ENCODE peak calls at places on chromosome 10, in six cellular contexts. One of them, this sample, is unnamed. For H3K4me1, the result is how much of the 10 kb centered on the place peaks cover.

GRCh38 chr10:25112016-25112415 is 62.8 kb upstream of the GPR158 start:
- DNase-seq in IMR-90: no peak
- DNase-seq in SK-N-SH: no peak
- DNase-seq in HepG2: no peak
- DNase-seq in K562: no peak
- DNase-seq in GM12878: no peak
- DNase-seq in this sample: no peak

GRCh38 chr10:58952747-58953466 is 223.5 kb upstream of the PHYHIPL start:
- DNase-seq in IMR-90: peak
- DNase-seq in SK-N-SH: peak
- DNase-seq in HepG2: peak
- DNase-seq in K562: peak
- DNase-seq in GM12878: peak
- DNase-seq in this sample: peak

GRCh38 chr10:100528123-100528884 is 1.4 kb downstream of the NDUFB8 start:
- DNase-seq in IMR-90: no peak
- DNase-seq in SK-N-SH: no peak
- DNase-seq in HepG2: no peak
- DNase-seq in K562: no peak
- DNase-seq in GM12878: no peak
- DNase-seq in this sample: no peak

GRCh38 chr10:77601488-77601887 is 36.1 kb downstream of the KCNMA1 start:
- DNase-seq in IMR-90: peak
- DNase-seq in SK-N-SH: no peak
- DNase-seq in HepG2: no peak
- DNase-seq in K562: no peak
- DNase-seq in GM12878: no peak
- DNase-seq in this sample: no peak

GRCh38 chr10:111835562-111835961 is 348.0 kb downstream of the GPAM start:
- DNase-seq in IMR-90: no peak
- DNase-seq in SK-N-SH: no peak
- DNase-seq in HepG2: no peak
- DNase-seq in K562: no peak
- DNase-seq in GM12878: no peak
- DNase-seq in this sample: no peak

GRCh38 chr10:111944331-111944730 is 239.2 kb downstream of the GPAM start:
- DNase-seq in IMR-90: no peak
- DNase-seq in SK-N-SH: no peak
- DNase-seq in HepG2: peak
- DNase-seq in K562: no peak
- DNase-seq in GM12878: no peak
- DNase-seq in this sample: no peak

GRCh38 chr10:5557799-5558771 is 33.3 kb downstream of the CALML3 start:
- DNase-seq in IMR-90: no peak
- DNase-seq in SK-N-SH: no peak
- DNase-seq in HepG2: no peak
- DNase-seq in K562: no peak
- DNase-seq in GM12878: no peak
- DNase-seq in this sample: no peak

GRCh38 chr10:26946103-26946907 is 85.5 kb upstream of the ABI1 start:
- DNase-seq in IMR-90: no peak
- DNase-seq in SK-N-SH: no peak
- DNase-seq in HepG2: no peak
- DNase-seq in K562: no peak
- DNase-seq in GM12878: no peak
- DNase-seq in this sample: no peak

GRCh38 chr10:75977146-75977545 is 545.7 kb downstream of the LRMDA start:
- DNase-seq in IMR-90: no peak
- DNase-seq in SK-N-SH: no peak
- DNase-seq in HepG2: no peak
- DNase-seq in K562: no peak
- DNase-seq in GM12878: no peak
- DNase-seq in this sample: no peak

GRCh38 chr10:74150151-74151056 is at the start of gene AP3M1:
- DNase-seq in IMR-90: no peak
- DNase-seq in SK-N-SH: peak
- DNase-seq in HepG2: no peak
- DNase-seq in K562: peak
- DNase-seq in GM12878: peak
- DNase-seq in this sample: no peak

DNA sequence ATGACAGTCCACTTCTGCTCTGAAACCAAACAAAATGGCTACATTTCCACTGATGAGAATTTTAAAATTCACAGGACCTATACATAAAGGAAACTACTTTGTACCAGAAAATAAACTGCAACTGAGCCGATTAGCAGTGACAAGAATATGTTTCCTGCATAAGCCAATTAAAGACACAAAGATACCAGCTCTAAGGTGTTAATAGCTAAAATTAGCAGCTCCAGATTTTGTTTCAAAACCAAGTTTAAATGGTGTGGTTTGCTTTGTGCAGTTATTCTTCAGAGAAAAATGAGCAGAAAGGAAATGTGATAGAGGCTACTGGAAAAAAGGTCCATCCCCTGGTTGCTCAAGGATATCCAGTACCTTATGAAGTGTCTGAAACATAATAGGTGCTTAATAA is 123.2 kb downstream of the ANK3 start:
- DNase-seq in IMR-90: no peak
- DNase-seq in SK-N-SH: no peak
- DNase-seq in HepG2: no peak
- DNase-seq in K562: no peak
- DNase-seq in GM12878: no peak
- DNase-seq in this sample: no peak
- H3K4me1 ChIP-seq in IMR-90: under half
- H3K4me1 ChIP-seq in SK-N-SH: under half
- H3K4me1 ChIP-seq in HepG2: under half
- H3K4me1 ChIP-seq in K562: under half
- H3K4me1 ChIP-seq in GM12878: under half
- H3K4me1 ChIP-seq in this sample: under half

GRCh38 chr10:404341-404740 is 269.1 kb downstream of the ZMYND11 start:
- DNase-seq in IMR-90: peak
- DNase-seq in SK-N-SH: no peak
- DNase-seq in HepG2: no peak
- DNase-seq in K562: no peak
- DNase-seq in GM12878: no peak
- DNase-seq in this sample: no peak

GRCh38 chr10:408223-408622 is 273.0 kb downstream of the ZMYND11 start:
- DNase-seq in IMR-90: no peak
- DNase-seq in SK-N-SH: no peak
- DNase-seq in HepG2: no peak
- DNase-seq in K562: no peak
- DNase-seq in GM12878: no peak
- DNase-seq in this sample: no peak

GRCh38 chr10:406976-407375 is 271.7 kb downstream of the ZMYND11 start:
- DNase-seq in IMR-90: no peak
- DNase-seq in SK-N-SH: no peak
- DNase-seq in HepG2: no peak
- DNase-seq in K562: no peak
- DNase-seq in GM12878: no peak
- DNase-seq in this sample: no peak

GRCh38 chr10:404991-405390 is 269.7 kb downstream of the ZMYND11 start:
- DNase-seq in IMR-90: peak
- DNase-seq in SK-N-SH: no peak
- DNase-seq in HepG2: no peak
- DNase-seq in K562: no peak
- DNase-seq in GM12878: no peak
- DNase-seq in this sample: no peak

GRCh38 chr10:405648-406047 is 270.4 kb downstream of the ZMYND11 start:
- DNase-seq in IMR-90: no peak
- DNase-seq in SK-N-SH: no peak
- DNase-seq in HepG2: no peak
- DNase-seq in K562: no peak
- DNase-seq in GM12878: no peak
- DNase-seq in this sample: no peak
- TF ChIP-seq SMC3 in IMR-90: no peak
- TF ChIP-seq SMC3 in SK-N-SH: no peak
- TF ChIP-seq SMC3 in HepG2: no peak
- TF ChIP-seq SMC3 in K562: no peak
- TF ChIP-seq SMC3 in GM12878: no peak
- TF ChIP-seq SMC3 in this sample: no peak

GRCh38 chr10:28668363-28669226 is 8.7 kb upstream of the BAMBI start:
- DNase-seq in IMR-90: no peak
- DNase-seq in SK-N-SH: peak
- DNase-seq in HepG2: no peak
- DNase-seq in K562: peak
- DNase-seq in GM12878: no peak
- DNase-seq in this sample: peak

GRCh38 chr10:28661035-28661434 is 16.3 kb upstream of the BAMBI start:
- DNase-seq in IMR-90: peak
- DNase-seq in SK-N-SH: no peak
- DNase-seq in HepG2: no peak
- DNase-seq in K562: no peak
- DNase-seq in GM12878: no peak
- DNase-seq in this sample: peak

GRCh38 chr10:28666751-28667467 is 10.4 kb upstream of the BAMBI start:
- DNase-seq in IMR-90: no peak
- DNase-seq in SK-N-SH: no peak
- DNase-seq in HepG2: no peak
- DNase-seq in K562: no peak
- DNase-seq in GM12878: no peak
- DNase-seq in this sample: no peak

GRCh38 chr10:28663576-28664368 is 13.5 kb upstream of the BAMBI start:
- DNase-seq in IMR-90: peak
- DNase-seq in SK-N-SH: peak
- DNase-seq in HepG2: peak
- DNase-seq in K562: peak
- DNase-seq in GM12878: no peak
- DNase-seq in this sample: peak

DNA sequence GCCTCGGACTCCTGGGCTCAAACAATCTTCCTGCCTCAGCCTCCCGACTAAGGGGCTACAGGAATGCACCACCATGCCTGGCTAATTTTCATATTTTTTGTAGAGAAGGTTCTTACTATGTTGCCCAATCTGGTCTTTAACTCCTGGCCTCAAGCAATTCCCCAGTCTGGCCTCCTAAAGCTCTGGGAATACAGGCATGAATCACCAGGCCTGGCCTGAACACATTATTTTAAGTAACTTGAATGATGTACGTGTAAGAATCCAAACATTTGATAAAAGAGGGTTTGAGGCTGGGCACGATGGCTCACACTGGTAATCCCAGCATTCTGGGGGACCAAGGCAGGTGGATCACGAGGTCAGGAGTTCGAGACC is 13.0 kb upstream of the BAMBI start:
- DNase-seq in IMR-90: peak
- DNase-seq in SK-N-SH: no peak
- DNase-seq in HepG2: no peak
- DNase-seq in K562: no peak
- DNase-seq in GM12878: no peak
- DNase-seq in this sample: no peak
- H3K4me1 ChIP-seq in IMR-90: under half
- H3K4me1 ChIP-seq in SK-N-SH: under half
- H3K4me1 ChIP-seq in HepG2: under half
- H3K4me1 ChIP-seq in K562: under half
- H3K4me1 ChIP-seq in GM12878: under half
- H3K4me1 ChIP-seq in this sample: under half

GRCh38 chr10:61662794-61663259 is at the start of gene CABCOCO1:
- DNase-seq in IMR-90: peak
- DNase-seq in SK-N-SH: peak
- DNase-seq in HepG2: no peak
- DNase-seq in K562: no peak
- DNase-seq in GM12878: no peak
- DNase-seq in this sample: peak
- TF ChIP-seq SMC3 in IMR-90: no peak
- TF ChIP-seq SMC3 in SK-N-SH: no peak
- TF ChIP-seq SMC3 in HepG2: no peak
- TF ChIP-seq SMC3 in K562: no peak
- TF ChIP-seq SMC3 in GM12878: no peak
- TF ChIP-seq SMC3 in this sample: peak

GRCh38 chr10:80168111-80168511 is 35.6 kb downstream of the PLAC9 start:
- DNase-seq in IMR-90: no peak
- DNase-seq in SK-N-SH: no peak
- DNase-seq in HepG2: no peak
- DNase-seq in K562: no peak
- DNase-seq in GM12878: no peak
- DNase-seq in this sample: no peak

GRCh38 chr10:80170641-80171040 is 34.7 kb downstream of the ANXA11 start:
- DNase-seq in IMR-90: no peak
- DNase-seq in SK-N-SH: no peak
- DNase-seq in HepG2: no peak
- DNase-seq in K562: no peak
- DNase-seq in GM12878: no peak
- DNase-seq in this sample: no peak

GRCh38 chr10:80171248-80171660 is 34.1 kb downstream of the ANXA11 start:
- DNase-seq in IMR-90: no peak
- DNase-seq in SK-N-SH: no peak
- DNase-seq in HepG2: no peak
- DNase-seq in K562: no peak
- DNase-seq in GM12878: no peak
- DNase-seq in this sample: no peak

GRCh38 chr10:80168679-80169380 is 36.3 kb downstream of the PLAC9 start:
- DNase-seq in IMR-90: peak
- DNase-seq in SK-N-SH: no peak
- DNase-seq in HepG2: no peak
- DNase-seq in K562: peak
- DNase-seq in GM12878: no peak
- DNase-seq in this sample: no peak

GRCh38 chr10:80170026-80170425 is 35.3 kb downstream of the ANXA11 start:
- DNase-seq in IMR-90: no peak
- DNase-seq in SK-N-SH: no peak
- DNase-seq in HepG2: no peak
- DNase-seq in K562: no peak
- DNase-seq in GM12878: no peak
- DNase-seq in this sample: no peak
- H3K4me1 ChIP-seq in IMR-90: under half
- H3K4me1 ChIP-seq in SK-N-SH: under half
- H3K4me1 ChIP-seq in HepG2: under half
- H3K4me1 ChIP-seq in K562: under half
- H3K4me1 ChIP-seq in GM12878: under half
- H3K4me1 ChIP-seq in this sample: under half

GRCh38 chr10:96878071-96878470 is 46.0 kb downstream of the LCOR start:
- DNase-seq in IMR-90: no peak
- DNase-seq in SK-N-SH: no peak
- DNase-seq in HepG2: no peak
- DNase-seq in K562: no peak
- DNase-seq in GM12878: no peak
- DNase-seq in this sample: no peak

GRCh38 chr10:96880575-96880974 is 48.5 kb downstream of the LCOR start:
- DNase-seq in IMR-90: no peak
- DNase-seq in SK-N-SH: no peak
- DNase-seq in HepG2: no peak
- DNase-seq in K562: no peak
- DNase-seq in GM12878: no peak
- DNase-seq in this sample: no peak
- TF ChIP-seq SMC3 in IMR-90: no peak
- TF ChIP-seq SMC3 in SK-N-SH: no peak
- TF ChIP-seq SMC3 in HepG2: no peak
- TF ChIP-seq SMC3 in K562: no peak
- TF ChIP-seq SMC3 in GM12878: no peak
- TF ChIP-seq SMC3 in this sample: no peak

DNA sequence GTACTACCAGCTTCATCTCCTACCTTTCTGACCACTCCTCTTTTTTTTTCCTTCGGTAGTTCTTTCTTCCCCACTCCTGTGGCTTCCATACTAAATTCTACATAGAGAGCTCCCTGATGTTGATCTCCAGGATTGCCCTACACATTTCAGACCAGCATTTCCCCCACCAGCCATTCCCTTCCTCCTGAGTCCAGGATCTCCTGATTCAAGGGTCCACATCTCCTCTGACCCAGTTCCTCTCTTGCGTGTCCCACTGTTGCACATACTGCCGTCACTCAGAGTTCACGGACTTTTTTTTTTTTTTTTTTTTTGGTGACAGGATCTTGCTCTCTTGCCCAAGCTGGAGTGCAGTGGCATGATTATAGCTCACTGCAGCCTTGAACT is 29.9 kb upstream of the ZRANB1 start:
- DNase-seq in IMR-90: no peak
- DNase-seq in SK-N-SH: no peak
- DNase-seq in HepG2: no peak
- DNase-seq in K562: no peak
- DNase-seq in GM12878: no peak
- DNase-seq in this sample: no peak
- H3K4me1 ChIP-seq in IMR-90: under half
- H3K4me1 ChIP-seq in SK-N-SH: under half
- H3K4me1 ChIP-seq in HepG2: half or more
- H3K4me1 ChIP-seq in K562: under half
- H3K4me1 ChIP-seq in GM12878: under half
- H3K4me1 ChIP-seq in this sample: under half